ENCODE peak calls at places on chromosomes 1 and 21, in seven cellular contexts. W is cardiac muscle cell, B is heart right ventricle, S is OCI-LY7, N is endothelial cell, P is HL-60, Q is adrenal gland. I is an unnamed sample.

GRCh38 chr1:43671626-43672330 is 21.8 kb downstream of the KDM4A start:
- DNase-seq in W (no peak), B (no peak), S (no peak), N (no peak), P (no peak), Q (no peak), I (no peak)

GRCh38 chr1:159932296-159933285 is 7.3 kb upstream of the TAGLN2 start:
- DNase-seq in W (no peak), B (no peak), S (no peak), N (no peak), P (no peak), Q (no peak), I (no peak)

GRCh38 chr1:108897865-108898720 is 21.3 kb downstream of the GPSM2 start:
- DNase-seq in W (peak; percentile 67), B (peak; percentile 42), S (peak; percentile 74), N (no peak), P (no peak), Q (peak; percentile 44), I (peak; percentile 45)

GRCh38 chr1:44408181-44409018 is 3.3 kb downstream of the RNF220 start:
- DNase-seq in W (peak; percentile 54), B (no peak), S (no peak), N (peak; percentile 51), P (no peak), Q (no peak), I (peak; percentile 39)

GRCh38 chr1:236760480-236760879 is 34.6 kb upstream of the MTR start:
- DNase-seq in W (no peak), B (no peak), S (no peak), N (no peak), P (no peak), Q (no peak), I (no peak)

GRCh38 chr1:161482610-161483009 is 22.6 kb upstream of the FCGR2A start:
- DNase-seq in W (no peak), B (no peak), S (no peak), N (no peak), P (no peak), Q (no peak), I (no peak)

GRCh38 chr1:15016001-15016400 is 137.5 kb upstream of the TMEM51 start:
- DNase-seq in W (no peak), B (no peak), S (no peak), N (no peak), P (no peak), Q (no peak), I (no peak)

GRCh38 chr1:100606438-100606837 is 68.5 kb downstream of the GPR88 start:
- DNase-seq in W (peak; percentile 69), B (peak; percentile 47), S (peak; percentile 2), N (peak; percentile 7), P (no peak), Q (peak; percentile 53), I (no peak)

GRCh38 chr1:59674605-59675004 is 140.1 kb upstream of the HOOK1 start:
- DNase-seq in W (no peak), B (no peak), S (no peak), N (no peak), P (peak; percentile 96), Q (no peak), I (no peak)

GRCh38 chr1:108708726-108709660 is 3.7 kb upstream of the FNDC7 start:
- DNase-seq in W (no peak), B (no peak), S (peak; percentile 38), N (no peak), P (no peak), Q (no peak), I (peak; percentile 15)

GRCh38 chr1:150018165-150018564 is 7.6 kb upstream of the OTUD7B start:
- DNase-seq in W (no peak), B (no peak), S (peak; percentile 14), N (no peak), P (no peak), Q (no peak), I (no peak)

GRCh38 chr21:46159841-46160562 is 4.6 kb upstream of the FTCD start:
- DNase-seq in W (no peak), B (no peak), S (no peak), N (no peak), P (no peak), Q (no peak), I (no peak)

GRCh38 chr21:38910390-38911008 is 104.8 kb downstream of the ETS2 start:
- DNase-seq in W (no peak), B (no peak), S (no peak), N (no peak), P (no peak), Q (no peak), I (no peak)

GRCh38 chr1:3788756-3789420 is 7.4 kb downstream of the LRRC47 start:
- DNase-seq in W (no peak), B (no peak), S (no peak), N (no peak), P (no peak), Q (no peak), I (no peak)

GRCh38 chr1:179321533-179322216 is 28.1 kb downstream of the SOAT1 start:
- DNase-seq in W (no peak), B (no peak), S (no peak), N (no peak), P (no peak), Q (no peak), I (no peak)

GRCh38 chr1:201357636-201358348 is 19.7 kb downstream of the TNNT2 start:
- DNase-seq in W (peak; percentile 36), B (no peak), S (no peak), N (no peak), P (no peak), Q (no peak), I (no peak)

GRCh38 chr1:159015440-159015909 is 5.8 kb downstream of the IFI16 start:
- DNase-seq in W (no peak), B (peak; percentile 66), S (peak; percentile 91), N (no peak), P (peak; percentile 94), Q (peak; percentile 41), I (peak; percentile 63)

DNA sequence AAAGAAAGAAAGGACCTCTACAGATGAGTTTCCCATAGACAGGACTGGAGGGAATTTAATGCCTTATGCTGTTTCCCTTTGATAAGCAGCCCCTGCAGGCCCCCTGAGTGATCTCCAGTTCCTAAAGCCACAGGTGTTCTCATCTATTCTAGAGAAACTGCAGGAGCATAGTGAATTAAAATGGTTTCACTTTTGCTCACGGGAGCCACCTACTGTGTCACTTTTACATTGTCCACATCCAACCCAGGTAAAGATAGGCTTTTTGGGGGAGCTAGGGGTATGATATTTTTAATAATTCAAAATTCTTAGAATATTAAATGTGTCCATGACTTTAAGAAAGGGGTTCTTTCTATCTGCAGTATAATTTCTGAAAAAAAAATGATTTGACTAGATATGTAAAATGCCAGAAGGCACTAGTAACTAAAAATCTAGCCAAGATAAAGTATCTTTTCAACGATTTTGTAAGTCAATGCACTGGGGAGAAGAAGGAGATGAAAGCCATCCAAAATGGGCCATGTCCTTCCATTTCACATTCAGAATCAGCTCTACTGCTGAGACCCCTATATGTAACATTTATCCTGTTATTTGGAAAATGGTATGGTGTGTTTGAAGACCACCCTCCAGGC is 267.3 kb upstream of the DUSP10 start:
- DNase-seq in W (peak; percentile 14), B (no peak), S (peak; percentile 14), N (no peak), P (no peak), Q (no peak), I (peak; percentile 40)
- TF ChIP-seq CTCF in W (peak; percentile 40), B (peak; percentile 42), S (peak; percentile 70), N (no peak), P (no peak), Q (peak; percentile 45), I (peak; percentile 34)

GRCh38 chr1:168092566-168093355 is 44.0 kb downstream of the GPR161 start:
- DNase-seq in W (peak; percentile 64), B (no peak), S (no peak), N (no peak), P (no peak), Q (no peak), I (no peak)
- TF ChIP-seq CTCF in W (peak; percentile 36), B (peak; percentile 42), S (peak; percentile 22), N (no peak), P (no peak), Q (peak; percentile 16), I (no peak)

DNA sequence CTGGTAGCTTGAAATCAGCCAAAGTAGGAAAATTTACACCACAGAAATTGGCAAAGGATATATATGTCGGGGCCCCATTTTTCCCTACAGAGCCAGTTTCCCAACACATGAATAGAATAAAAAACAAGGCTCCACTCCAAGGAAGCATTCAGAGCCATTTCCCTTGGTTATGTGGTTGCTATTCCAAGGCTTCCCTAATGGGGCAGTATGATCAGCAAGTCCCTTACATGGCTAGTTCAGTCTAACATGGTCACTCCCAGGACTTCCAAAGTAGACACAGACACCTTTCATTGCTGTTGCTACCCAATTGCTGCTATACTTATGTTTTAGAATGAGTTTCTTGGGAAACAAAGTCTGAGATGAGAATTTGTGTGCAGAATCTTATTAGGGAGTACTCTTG is 93.1 kb downstream of the C21orf91 start:
- DNase-seq in W (no peak), B (no peak), S (peak; percentile 8), N (no peak), P (no peak), Q (no peak), I (no peak)
- TF ChIP-seq CTCF in W (no peak), B (peak; percentile 10), S (peak; percentile 51), N (no peak), P (no peak), Q (no peak), I (no peak)

GRCh38 chr1:223684488-223684792 is 18.9 kb upstream of the CAPN8 start:
- DNase-seq in W (no peak), B (no peak), S (no peak), N (no peak), P (no peak), Q (no peak), I (no peak)

GRCh38 chr1:223678841-223679240 is 13.3 kb upstream of the CAPN8 start:
- DNase-seq in W (no peak), B (no peak), S (no peak), N (no peak), P (peak; percentile 42), Q (no peak), I (no peak)

GRCh38 chr1:223680188-223680587 is 14.7 kb upstream of the CAPN8 start:
- DNase-seq in W (no peak), B (no peak), S (no peak), N (no peak), P (no peak), Q (no peak), I (no peak)

GRCh38 chr1:223682502-223682901 is 17.0 kb upstream of the CAPN8 start:
- DNase-seq in W (no peak), B (no peak), S (no peak), N (no peak), P (no peak), Q (no peak), I (no peak)

DNA sequence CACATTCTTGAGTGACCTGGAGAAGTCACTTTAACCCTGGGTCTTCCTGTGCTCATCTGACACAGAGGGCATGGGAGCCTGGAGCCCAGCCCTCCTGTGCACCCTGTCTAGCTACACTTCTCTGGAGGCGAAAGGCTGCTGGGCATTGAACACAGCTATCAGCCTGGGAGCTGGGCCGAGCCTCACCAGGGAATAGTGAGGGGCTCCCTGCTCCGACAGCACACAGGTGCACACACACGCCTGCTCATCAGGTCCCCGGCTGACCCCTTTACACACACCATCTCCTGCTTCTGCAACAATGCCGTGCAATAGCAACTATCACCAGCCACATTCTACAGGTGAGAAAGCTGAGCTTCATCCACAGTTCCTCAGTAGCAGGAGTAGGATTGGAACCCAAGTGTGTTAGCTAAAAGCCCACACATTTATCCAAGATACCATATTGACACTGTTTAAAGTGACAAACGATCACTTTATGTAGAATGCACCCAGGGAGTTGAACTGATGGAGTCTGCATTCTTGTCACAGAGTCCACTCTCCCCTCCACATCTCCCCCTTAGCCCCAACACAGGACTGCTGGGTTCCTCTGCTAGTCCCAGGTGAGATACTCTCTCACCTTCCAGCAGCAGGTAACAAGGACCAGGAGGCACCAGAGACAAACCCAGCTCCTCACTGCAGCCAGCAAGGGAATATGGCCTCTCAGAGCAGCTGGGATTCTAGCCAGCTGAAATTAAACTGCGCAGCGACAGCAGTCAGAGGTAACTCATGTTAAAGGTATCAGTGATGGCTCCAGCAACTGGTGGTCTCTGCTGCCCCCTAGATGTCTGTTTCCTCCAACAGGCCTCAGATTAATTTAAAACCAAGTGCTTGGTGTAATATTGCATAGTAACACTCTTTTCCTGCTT is 18.3 kb upstream of the CAPN8 start:
- DNase-seq in W (peak; percentile 83), B (peak; percentile 43), S (peak; percentile 37), N (peak; percentile 73), P (no peak), Q (peak; percentile 64), I (peak; percentile 32)
- TF ChIP-seq CTCF in W (peak; percentile 72), B (peak; percentile 68), S (peak; percentile 80), N (peak; percentile 70), P (peak; percentile 29), Q (peak; percentile 72), I (peak; percentile 19)